ENCODE peak calls at places on chromosomes 6 and 20, in six cellular contexts. G, H, W, B, E and F are unnamed samples.
A peak's percentile ranks its signal among the peaks of the same experiment; 100 is the strongest.

GRCh38 chr20:56111951-56112730 is 106.8 kb upstream of the CBLN4 start:
- DNase-seq in G (no peak), H (no peak), W (no peak), B (no peak), E (no peak), F (no peak)

GRCh38 chr6:101509556-101509955 is 116.0 kb downstream of the GRIK2 start:
- DNase-seq in G (no peak), H (no peak), W (no peak), B (no peak), E (no peak), F (no peak)

GRCh38 chr6:46221221-46221793 is 50.5 kb upstream of the ENPP5 start:
- DNase-seq in G (peak; percentile 3), H (peak; percentile 48), W (no peak), B (peak; percentile 47), E (peak; percentile 48), F (peak; percentile 50)

GRCh38 chr6:157060440-157060949 is 262.8 kb downstream of the TMEM242 start:
- DNase-seq in G (no peak), H (no peak), W (no peak), B (no peak), E (no peak), F (no peak)

GRCh38 chr6:111776236-111777189 is 96.7 kb downstream of the FYN start:
- DNase-seq in G (no peak), H (peak; percentile 82), W (no peak), B (no peak), E (peak; percentile 47), F (peak; percentile 16)

GRCh38 chr6:157381631-157382621 is 936 bp downstream of the ZDHHC14 start:
- DNase-seq in G (no peak), H (peak; percentile 48), W (peak; percentile 23), B (peak; percentile 48), E (peak; percentile 61), F (peak; percentile 66)

GRCh38 chr20:58233881-58234528 is 5.6 kb upstream of the ANKRD60 start:
- DNase-seq in G (no peak), H (no peak), W (peak; percentile 16), B (no peak), E (peak; percentile 59), F (no peak)

GRCh38 chr6:125232466-125232865 is 69.3 kb downstream of the HDDC2 start:
- DNase-seq in G (peak; percentile 23), H (no peak), W (no peak), B (no peak), E (no peak), F (no peak)

GRCh38 chr6:99219788-99220187 is 129.7 kb downstream of the FAXC start:
- DNase-seq in G (no peak), H (no peak), W (no peak), B (peak; percentile 20), E (no peak), F (peak; percentile 45)

GRCh38 chr20:63106765-63107448 is 100.1 kb upstream of the BHLHE23 start:
- DNase-seq in G (no peak), H (no peak), W (no peak), B (no peak), E (no peak), F (no peak)

GRCh38 chr20:59195316-59195993 is 31.8 kb downstream of the ZNF831 start:
- DNase-seq in G (no peak), H (peak; percentile 5), W (no peak), B (no peak), E (no peak), F (no peak)

GRCh38 chr6:3518356-3518841 is 61.5 kb upstream of the SLC22A23 start:
- DNase-seq in G (peak; percentile 71), H (peak; percentile 64), W (no peak), B (peak; percentile 99), E (no peak), F (no peak)

GRCh38 chr6:157240960-157241311 is 82.4 kb downstream of the TMEM242 start:
- DNase-seq in G (no peak), H (no peak), W (no peak), B (no peak), E (no peak), F (no peak)

GRCh38 chr6:129186988-129187387 is 304.1 kb downstream of the LAMA2 start:
- DNase-seq in G (peak; percentile 12), H (no peak), W (no peak), B (peak; percentile 63), E (no peak), F (no peak)

GRCh38 chr6:142361765-142362540 is 60.1 kb downstream of the ADGRG6 start:
- DNase-seq in G (peak; percentile 90), H (no peak), W (no peak), B (peak; percentile 69), E (no peak), F (no peak)

GRCh38 chr20:34318609-34319443 is 15.7 kb upstream of the AHCY start:
- DNase-seq in G (no peak), H (no peak), W (no peak), B (no peak), E (no peak), F (no peak)

GRCh38 chr20:15889073-15889923 is 684.0 kb downstream of the KIF16B start:
- DNase-seq in G (peak; percentile 88), H (peak; percentile 84), W (no peak), B (peak; percentile 4), E (no peak), F (no peak)

GRCh38 chr20:34042286-34042685 is 48.6 kb downstream of the RALY start:
- DNase-seq in G (no peak), H (peak; percentile 49), W (no peak), B (no peak), E (no peak), F (no peak)

GRCh38 chr6:108732101-108732870 is 115.9 kb upstream of the ARMC2 start:
- DNase-seq in G (no peak), H (no peak), W (no peak), B (peak; percentile 83), E (no peak), F (no peak)

GRCh38 chr6:80547827-80548226 is 441.4 kb downstream of the BCKDHB start:
- DNase-seq in G (peak; percentile 76), H (no peak), W (no peak), B (peak; percentile 36), E (no peak), F (no peak)

GRCh38 chr6:127963495-127963894 is 62.6 kb upstream of the THEMIS start:
- DNase-seq in G (no peak), H (peak; percentile 68), W (no peak), B (no peak), E (no peak), F (no peak)

GRCh38 chr6:144223686-144224085 is 61.4 kb upstream of the UTRN start:
- DNase-seq in G (no peak), H (no peak), W (no peak), B (no peak), E (no peak), F (no peak)

GRCh38 chr20:37282558-37282957 is 6.9 kb upstream of the MANBAL start:
- DNase-seq in G (no peak), H (no peak), W (no peak), B (peak; percentile 60), E (no peak), F (no peak)

GRCh38 chr20:33915726-33916331 is 77.9 kb upstream of the RALY start:
- DNase-seq in G (no peak), H (no peak), W (no peak), B (peak; percentile 47), E (peak; percentile 69), F (peak; percentile 70)

GRCh38 chr6:156883497-156884252 is 106.5 kb downstream of the ARID1B start:
- DNase-seq in G (no peak), H (no peak), W (no peak), B (no peak), E (peak; percentile 34), F (no peak)

GRCh38 chr20:23050847-23051627 is 1.6 kb upstream of the THBD start:
- DNase-seq in G (peak; percentile 44), H (no peak), W (peak; percentile 65), B (peak; percentile 92), E (no peak), F (peak; percentile 55)

GRCh38 chr6:34152806-34153565 is 7.1 kb upstream of the GRM4 start:
- DNase-seq in G (no peak), H (no peak), W (no peak), B (no peak), E (no peak), F (no peak)

GRCh38 chr6:130969807-130970491 is 93.1 kb downstream of the EPB41L2 start:
- DNase-seq in G (no peak), H (no peak), W (no peak), B (no peak), E (no peak), F (no peak)

GRCh38 chr6:81925201-81925600 is 172.7 kb upstream of the TENT5A start:
- DNase-seq in G (no peak), H (no peak), W (no peak), B (no peak), E (no peak), F (no peak)

GRCh38 chr20:14259691-14260090 is 77.7 kb downstream of the FLRT3 start:
- DNase-seq in G (peak; percentile 23), H (no peak), W (no peak), B (no peak), E (no peak), F (no peak)

GRCh38 chr6:42012501-42013133 is 37.7 kb upstream of the TAF8 start:
- DNase-seq in G (no peak), H (no peak), W (no peak), B (no peak), E (no peak), F (no peak)

GRCh38 chr6:107132330-107132954 is 17.1 kb upstream of the BEND3 start:
- DNase-seq in G (no peak), H (peak; percentile 56), W (no peak), B (peak; percentile 44), E (peak; percentile 31), F (no peak)

GRCh38 chr6:164039954-164040375 is 625.4 kb downstream of the QKI start:
- DNase-seq in G (no peak), H (no peak), W (no peak), B (no peak), E (peak; percentile 81), F (no peak)

GRCh38 chr6:90024633-90025032 is 130.4 kb downstream of the GJA10 start:
- DNase-seq in G (no peak), H (no peak), W (no peak), B (no peak), E (no peak), F (no peak)